ENCODE peak calls at places on chromosomes 16 and 17, in nine cellular contexts. D, F, E, R, O, X, Q, Y and S are unnamed samples.

GRCh38 chr16:2194852-2195315 is 1.5 kb downstream of the CASKIN1 start:
- DNase-seq in D (no peak), F (peak), E (peak), R (no peak), O (no peak), X (peak), Q (peak), Y (no peak), S (peak)

GRCh38 chr16:4767872-4768548 is 1.0 kb upstream of the ZNF500 start:
- DNase-seq in D (no peak), F (no peak), E (no peak), R (no peak), O (peak), X (peak), Q (no peak), Y (no peak), S (no peak)

GRCh38 chr16:11679250-11679649 is 11.0 kb downstream of the SNN start:
- DNase-seq in D (no peak), F (no peak), E (no peak), R (no peak), O (no peak), X (no peak), Q (no peak), Y (no peak), S (no peak)

GRCh38 chr16:77288222-77288621 is 89.0 kb downstream of the SYCE1L start:
- DNase-seq in D (no peak), F (no peak), E (no peak), R (no peak), O (no peak), X (no peak), Q (no peak), Y (no peak), S (no peak)

GRCh38 chr16:19833176-19833575 is 51.5 kb downstream of the GPRC5B start:
- DNase-seq in D (no peak), F (no peak), E (no peak), R (no peak), O (no peak), X (no peak), Q (no peak), Y (no peak), S (no peak)

GRCh38 chr17:50499722-50500121 is 8.5 kb upstream of the MYCBPAP start:
- DNase-seq in D (no peak), F (no peak), E (no peak), R (no peak), O (no peak), X (no peak), Q (no peak), Y (no peak), S (no peak)

GRCh38 chr17:81831957-81832607 is 1.0 kb downstream of the MCRIP1 start:
- DNase-seq in D (no peak), F (no peak), E (no peak), R (peak), O (no peak), X (no peak), Q (no peak), Y (no peak), S (no peak)

GRCh38 chr17:43714338-43715149 is 44.0 kb downstream of the SOST start:
- DNase-seq in D (no peak), F (no peak), E (no peak), R (no peak), O (no peak), X (no peak), Q (no peak), Y (no peak), S (peak)

GRCh38 chr16:4684030-4684715 is 9.2 kb upstream of the NUDT16L1 start:
- DNase-seq in D (no peak), F (no peak), E (no peak), R (no peak), O (no peak), X (no peak), Q (no peak), Y (no peak), S (no peak)

GRCh38 chr17:38428150-38428642 is at the start of gene ARHGAP23:
- DNase-seq in D (no peak), F (peak), E (peak), R (peak), O (peak), X (peak), Q (peak), Y (no peak), S (no peak)

GRCh38 chr17:58311429-58311894 is 17.1 kb downstream of the TSPOAP1 start:
- DNase-seq in D (no peak), F (no peak), E (no peak), R (no peak), O (no peak), X (no peak), Q (no peak), Y (no peak), S (no peak)

GRCh38 chr17:18172528-18173278 is 10.9 kb upstream of the ALKBH5 start:
- DNase-seq in D (no peak), F (no peak), E (no peak), R (no peak), O (no peak), X (no peak), Q (no peak), Y (no peak), S (no peak)

GRCh38 chr17:76267051-76267576 is 2.0 kb downstream of the UBALD2 start:
- DNase-seq in D (no peak), F (no peak), E (no peak), R (no peak), O (no peak), X (no peak), Q (no peak), Y (no peak), S (no peak)

GRCh38 chr16:55530316-55530856 is 21.5 kb downstream of the LPCAT2 start:
- DNase-seq in D (no peak), F (no peak), E (no peak), R (no peak), O (no peak), X (no peak), Q (no peak), Y (no peak), S (no peak)

GRCh38 chr17:35344262-35344661 is 29.2 kb downstream of the SLFN11 start:
- DNase-seq in D (no peak), F (no peak), E (no peak), R (no peak), O (no peak), X (no peak), Q (no peak), Y (no peak), S (no peak)

GRCh38 chr16:87149051-87149450 is 168.1 kb downstream of the C16orf95 start:
- DNase-seq in D (no peak), F (no peak), E (no peak), R (no peak), O (no peak), X (no peak), Q (no peak), Y (no peak), S (no peak)

GRCh38 chr17:41687828-41688640 is 651 bp upstream of the EIF1 start:
- DNase-seq in D (no peak), F (no peak), E (peak), R (peak), O (peak), X (peak), Q (peak), Y (no peak), S (no peak)

GRCh38 chr16:88202207-88202745 is 180.5 kb upstream of the ZNF469 start:
- DNase-seq in D (no peak), F (no peak), E (no peak), R (no peak), O (no peak), X (no peak), Q (no peak), Y (no peak), S (no peak)

GRCh38 chr16:10616744-10617640 is 36.6 kb upstream of the EMP2 start:
- DNase-seq in D (no peak), F (peak), E (peak), R (peak), O (peak), X (peak), Q (peak), Y (no peak), S (no peak)

GRCh38 chr17:71423871-71424546 is 696.8 kb upstream of the SOX9 start:
- DNase-seq in D (no peak), F (peak), E (no peak), R (no peak), O (no peak), X (no peak), Q (no peak), Y (no peak), S (peak)

GRCh38 chr17:81713004-81713555 is 996 bp downstream of the SLC25A10 start:
- DNase-seq in D (no peak), F (no peak), E (no peak), R (no peak), O (no peak), X (no peak), Q (no peak), Y (no peak), S (no peak)

GRCh38 chr17:29102046-29102445 is 59.1 kb downstream of the PIPOX start:
- DNase-seq in D (no peak), F (no peak), E (no peak), R (no peak), O (no peak), X (no peak), Q (no peak), Y (no peak), S (no peak)

GRCh38 chr16:31200821-31201510 is 1.6 kb downstream of the PYCARD start:
- DNase-seq in D (no peak), F (peak), E (no peak), R (no peak), O (no peak), X (peak), Q (no peak), Y (no peak), S (no peak)

GRCh38 chr17:72528683-72529082 is 407.9 kb downstream of the SOX9 start:
- DNase-seq in D (no peak), F (no peak), E (no peak), R (no peak), O (no peak), X (no peak), Q (no peak), Y (no peak), S (no peak)

GRCh38 chr17:11999715-12000114 is 2.4 kb upstream of the ZNF18 start:
- DNase-seq in D (no peak), F (no peak), E (no peak), R (no peak), O (no peak), X (no peak), Q (no peak), Y (no peak), S (no peak)

GRCh38 chr17:11991461-11991860 is 5.8 kb downstream of the ZNF18 start:
- DNase-seq in D (no peak), F (peak), E (no peak), R (no peak), O (no peak), X (no peak), Q (no peak), Y (no peak), S (no peak)

GRCh38 chr17:11997147-11997971 is at the start of gene ZNF18:
- DNase-seq in D (peak), F (peak), E (peak), R (peak), O (peak), X (peak), Q (peak), Y (peak), S (peak)

GRCh38 chr17:11997972-11998233 is 628 bp upstream of the ZNF18 start:
- DNase-seq in D (no peak), F (no peak), E (no peak), R (no peak), O (no peak), X (peak), Q (no peak), Y (no peak), S (no peak)

GRCh38 chr17:11996722-11997146 is 541 bp downstream of the ZNF18 start:
- DNase-seq in D (peak), F (peak), E (peak), R (no peak), O (no peak), X (peak), Q (no peak), Y (peak), S (no peak)
- H3K27ac ChIP-seq in D (peak), F (peak), E (peak), R (peak), O (peak), X (peak), Q (peak), Y (peak), S (peak)

DNA sequence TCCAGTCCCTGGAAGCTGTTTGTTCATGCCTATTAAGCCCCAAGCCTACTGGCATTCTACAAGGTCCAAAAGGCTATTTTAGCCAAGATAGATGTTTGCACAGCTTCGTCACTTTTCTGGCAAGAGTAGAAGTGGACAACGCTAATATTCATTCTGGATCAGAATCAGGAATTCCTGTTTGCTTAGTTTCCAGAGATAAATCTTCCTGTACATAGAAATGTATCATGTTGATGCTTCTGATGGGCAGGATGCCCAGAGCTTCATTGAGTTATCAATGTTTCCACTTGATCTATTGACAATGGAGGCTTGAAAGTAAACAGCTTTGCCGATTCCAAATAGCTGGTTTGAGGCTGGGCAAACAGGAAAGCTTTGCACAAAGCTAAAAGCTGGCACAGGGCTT is 260.7 kb upstream of the CA10 start:
- DNase-seq in D (no peak), F (no peak), E (peak), R (no peak), O (no peak), X (no peak), Q (no peak), Y (no peak), S (no peak)
- H3K27ac ChIP-seq in D (no peak), F (no peak), E (no peak), R (no peak), O (no peak), X (no peak), Q (no peak), Y (peak), S (no peak)

DNA sequence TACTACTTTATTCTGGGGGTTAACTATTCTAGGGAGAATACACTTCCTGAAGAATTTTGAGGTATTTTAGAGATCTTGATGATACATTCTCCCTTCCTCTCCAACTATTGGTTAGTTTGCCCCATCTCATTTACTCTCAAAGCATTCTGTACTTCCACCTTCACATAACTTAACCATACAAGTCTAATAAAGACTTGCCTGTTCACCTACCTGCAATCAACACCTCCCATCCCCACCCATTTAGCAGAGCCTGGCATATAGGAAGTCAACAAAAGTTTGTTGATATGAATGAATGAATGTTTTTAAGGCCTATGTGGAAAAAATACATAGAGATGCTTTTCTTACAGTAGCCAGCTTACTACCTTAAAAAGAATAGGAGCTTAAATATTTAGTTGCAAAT is 50.8 kb downstream of the MYO1D start:
- DNase-seq in D (no peak), F (no peak), E (no peak), R (no peak), O (no peak), X (no peak), Q (no peak), Y (no peak), S (no peak)
- H3K27ac ChIP-seq in D (peak), F (no peak), E (no peak), R (no peak), O (no peak), X (peak), Q (no peak), Y (no peak), S (no peak)

GRCh38 chr17:78889525-78889924 is 13.5 kb downstream of the CEP295NL start:
- DNase-seq in D (no peak), F (no peak), E (no peak), R (no peak), O (no peak), X (no peak), Q (no peak), Y (no peak), S (no peak)
- H3K27ac ChIP-seq in D (peak), F (no peak), E (no peak), R (peak), O (peak), X (peak), Q (no peak), Y (peak), S (no peak)

GRCh38 chr17:4796550-4796915 is 569 bp downstream of the PSMB6 start:
- DNase-seq in D (no peak), F (peak), E (no peak), R (no peak), O (no peak), X (no peak), Q (no peak), Y (no peak), S (no peak)

GRCh38 chr17:4790705-4791088 is 1.9 kb downstream of the GLTPD2 start:
- DNase-seq in D (no peak), F (no peak), E (no peak), R (no peak), O (no peak), X (no peak), Q (no peak), Y (no peak), S (no peak)

GRCh38 chr17:4789951-4790704 is 1.4 kb downstream of the GLTPD2 start:
- DNase-seq in D (peak), F (peak), E (peak), R (peak), O (peak), X (peak), Q (peak), Y (peak), S (peak)

GRCh38 chr17:4800462-4801185 is 1.5 kb downstream of the C17orf114 start:
- DNase-seq in D (no peak), F (no peak), E (no peak), R (no peak), O (no peak), X (no peak), Q (no peak), Y (no peak), S (no peak)

GRCh38 chr17:4795168-4795567 is 796 bp upstream of the PSMB6 start:
- DNase-seq in D (no peak), F (no peak), E (no peak), R (no peak), O (no peak), X (no peak), Q (no peak), Y (no peak), S (no peak)
- H3K27ac ChIP-seq in D (no peak), F (no peak), E (no peak), R (peak), O (peak), X (peak), Q (no peak), Y (peak), S (peak)

GRCh38 chr17:2177235-2177811 is 122.4 kb downstream of the HIC1 start:
- DNase-seq in D (no peak), F (no peak), E (peak), R (no peak), O (peak), X (no peak), Q (no peak), Y (no peak), S (no peak)

GRCh38 chr17:2179615-2180295 is 123.8 kb downstream of the SMG6 start:
- DNase-seq in D (peak), F (no peak), E (peak), R (no peak), O (peak), X (peak), Q (peak), Y (peak), S (no peak)

GRCh38 chr17:2180768-2181167 is 122.8 kb downstream of the SMG6 start:
- DNase-seq in D (no peak), F (no peak), E (no peak), R (no peak), O (peak), X (no peak), Q (no peak), Y (no peak), S (no peak)

GRCh38 chr17:2176484-2177175 is 121.7 kb downstream of the HIC1 start:
- DNase-seq in D (no peak), F (no peak), E (no peak), R (no peak), O (peak), X (no peak), Q (no peak), Y (no peak), S (no peak)

DNA sequence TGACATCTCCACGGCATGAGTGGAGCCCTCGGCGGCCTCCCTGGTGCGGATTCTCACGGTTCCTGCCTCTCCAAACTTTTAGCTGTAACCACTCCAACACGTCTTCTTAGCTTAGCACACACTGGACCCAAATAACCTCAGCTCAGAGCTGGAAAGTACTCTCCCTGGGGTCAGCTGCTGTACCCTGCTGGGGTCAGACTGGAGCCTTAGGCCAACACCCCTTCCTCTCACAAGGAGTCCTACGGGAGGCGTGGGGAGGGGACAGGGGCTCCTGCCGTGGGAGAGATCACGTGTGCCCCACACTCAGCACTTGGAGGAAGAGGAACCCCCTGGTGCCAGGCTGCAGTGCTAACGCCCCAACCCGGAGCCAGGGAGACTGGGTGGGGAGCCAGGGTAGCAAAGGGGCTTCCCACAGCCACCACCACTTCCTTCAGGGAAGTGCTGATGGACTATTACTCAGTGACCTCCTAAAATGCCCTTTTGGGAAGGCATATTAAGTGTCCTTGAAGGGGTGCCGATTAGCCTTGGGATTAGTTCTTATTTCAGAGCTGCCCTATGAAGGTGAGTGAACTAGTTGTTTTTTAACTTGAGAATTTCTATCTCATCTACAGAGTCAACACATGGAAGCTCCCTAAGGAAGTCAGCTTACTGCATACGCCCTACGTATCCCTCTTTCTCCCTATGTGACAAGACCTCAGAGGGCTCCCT is 124.0 kb downstream of the HIC1 start:
- DNase-seq in D (no peak), F (no peak), E (no peak), R (no peak), O (no peak), X (no peak), Q (no peak), Y (no peak), S (no peak)
- H3K27ac ChIP-seq in D (peak), F (no peak), E (peak), R (peak), O (peak), X (peak), Q (peak), Y (peak), S (peak)